ENCODE peak calls at places on chromosomes 4 and X, in eight cellular contexts. Y is neural progenitor cell; C is astrocyte; S is iPS DF 6.9; G is GM23338; Z is lung; O is naive thymus-derived CD4-positive, alpha-beta T cell; M is psoas muscle. L is an unnamed sample. For H3K4me1 and H3K36me3, the result is how much of the 10 kb centered on the place peaks cover.

GRCh38 chr4:123127218-123127617 is 204.8 kb upstream of the NUDT6 start:
- DNase-seq in Y (no peak), C (no peak), S (no peak), G (no peak), Z (no peak), O (no peak), M (no peak), L (no peak)

GRCh38 chr4:183658362-183659028 is 490 bp downstream of the RWDD4 start:
- DNase-seq in Y (peak), C (no peak), S (no peak), G (peak), Z (no peak), O (no peak), M (peak), L (peak)

GRCh38 chr4:176587920-176588319 is 204.8 kb downstream of the VEGFC start:
- DNase-seq in Y (no peak), C (peak), S (no peak), G (no peak), Z (no peak), O (no peak), M (no peak), L (no peak)

GRCh38 chr4:48290146-48290772 is 20.6 kb upstream of the TEC start:
- DNase-seq in Y (peak), C (no peak), S (peak), G (peak), Z (no peak), O (no peak), M (no peak), L (peak)

GRCh38 chrX:72306851-72307645 is 1.3 kb upstream of the CITED1 start:
- DNase-seq in Y (peak), C (peak), S (no peak), G (peak), Z (peak), O (no peak), M (peak), L (peak)

GRCh38 chr4:185839204-185839712 is 27.3 kb upstream of the SORBS2 start:
- DNase-seq in Y (peak), C (peak), S (peak), G (peak), Z (no peak), O (no peak), M (peak), L (peak)

GRCh38 chrX:8191022-8191421 is 20.0 kb upstream of the VCX2 start:
- DNase-seq in Y (no peak), C (no peak), S (no peak), G (no peak), Z (peak), O (no peak), M (no peak), L (no peak)

GRCh38 chr4:137065306-137065705 is 467.0 kb downstream of the PCDH18 start:
- DNase-seq in Y (no peak), C (peak), S (no peak), G (peak), Z (no peak), O (no peak), M (no peak), L (no peak)

GRCh38 chr4:89657931-89658700 is 178.8 kb downstream of the SNCA start:
- DNase-seq in Y (peak), C (peak), S (no peak), G (peak), Z (no peak), O (peak), M (no peak), L (peak)

GRCh38 chr4:116702949-116703348 is 382.4 kb downstream of the TRAM1L1 start:
- DNase-seq in Y (no peak), C (no peak), S (no peak), G (peak), Z (no peak), O (no peak), M (no peak), L (no peak)

GRCh38 chrX:25873196-25873595 is 264.9 kb upstream of the MAGEB18 start:
- DNase-seq in Y (no peak), C (peak), S (no peak), G (no peak), Z (no peak), O (no peak), M (no peak), L (no peak)

GRCh38 chr4:102598759-102599379 is 97.7 kb downstream of the NFKB1 start:
- DNase-seq in Y (no peak), C (peak), S (no peak), G (no peak), Z (no peak), O (no peak), M (no peak), L (no peak)

GRCh38 chr4:23805381-23805780 is 84.5 kb downstream of the PPARGC1A start:
- DNase-seq in Y (no peak), C (peak), S (no peak), G (no peak), Z (no peak), O (no peak), M (no peak), L (no peak)

GRCh38 chr4:119037709-119038463 is 97.7 kb upstream of the MYOZ2 start:
- DNase-seq in Y (no peak), C (no peak), S (no peak), G (no peak), Z (no peak), O (no peak), M (no peak), L (no peak)

GRCh38 chr4:19987746-19988145 is 264.0 kb upstream of the SLIT2 start:
- DNase-seq in Y (no peak), C (peak), S (no peak), G (no peak), Z (no peak), O (no peak), M (no peak), L (no peak)

GRCh38 chrX:72029473-72030411 is 102.0 kb downstream of the RTL5 start:
- DNase-seq in Y (peak), C (peak), S (no peak), G (no peak), Z (peak), O (no peak), M (no peak), L (no peak)

GRCh38 chrX:20333672-20334071 is 67.0 kb upstream of the RPS6KA3 start:
- DNase-seq in Y (no peak), C (no peak), S (no peak), G (no peak), Z (no peak), O (no peak), M (no peak), L (no peak)

GRCh38 chr4:88456757-88457306 is at the start of gene HERC5:
- DNase-seq in Y (peak), C (peak), S (peak), G (peak), Z (peak), O (peak), M (peak), L (peak)

GRCh38 chr4:4575284-4576211 is 33.7 kb upstream of the STX18 start:
- DNase-seq in Y (peak), C (peak), S (peak), G (peak), Z (peak), O (peak), M (peak), L (no peak)

GRCh38 chrX:8254386-8254785 is 83.3 kb upstream of the VCX2 start:
- DNase-seq in Y (no peak), C (peak), S (no peak), G (no peak), Z (no peak), O (no peak), M (no peak), L (no peak)

GRCh38 chrX:13383907-13384306 is 64.1 kb upstream of the ATXN3L start:
- DNase-seq in Y (no peak), C (no peak), S (no peak), G (no peak), Z (no peak), O (no peak), M (no peak), L (no peak)

GRCh38 chrX:36909584-36909983 is 98.6 kb upstream of the FAM47C start:
- DNase-seq in Y (no peak), C (no peak), S (no peak), G (no peak), Z (no peak), O (no peak), M (no peak), L (no peak)

GRCh38 chr4:156413411-156413985 is 459.8 kb upstream of the CTSO start:
- DNase-seq in Y (no peak), C (no peak), S (no peak), G (no peak), Z (no peak), O (no peak), M (no peak), L (peak)

GRCh38 chr4:132180020-132180427 is 969.1 kb upstream of the PCDH10 start:
- DNase-seq in Y (no peak), C (peak), S (no peak), G (no peak), Z (no peak), O (no peak), M (no peak), L (no peak)

GRCh38 chrX:133813991-133814390 is 171.4 kb downstream of the GPC3 start:
- DNase-seq in Y (no peak), C (no peak), S (no peak), G (no peak), Z (no peak), O (no peak), M (no peak), L (no peak)

GRCh38 chr4:40423735-40424134 is 88.6 kb downstream of the CHRNA9 start:
- DNase-seq in Y (no peak), C (peak), S (no peak), G (no peak), Z (no peak), O (no peak), M (no peak), L (no peak)

GRCh38 chrX:154827624-154828408 is 6.6 kb downstream of the SMIM9 start:
- DNase-seq in Y (no peak), C (no peak), S (no peak), G (no peak), Z (no peak), O (no peak), M (no peak), L (no peak)

GRCh38 chr4:99679204-99679603 is 21.6 kb upstream of the C4orf54 start:
- DNase-seq in Y (no peak), C (no peak), S (no peak), G (peak), Z (no peak), O (no peak), M (peak), L (peak)

GRCh38 chr4:110640608-110641007 is 17.7 kb upstream of the PITX2 start:
- DNase-seq in Y (peak), C (no peak), S (no peak), G (no peak), Z (no peak), O (no peak), M (no peak), L (no peak)

GRCh38 chr4:31692407-31692940 is 972.3 kb downstream of the PCDH7 start:
- DNase-seq in Y (no peak), C (no peak), S (no peak), G (no peak), Z (no peak), O (no peak), M (no peak), L (no peak)

GRCh38 chr4:88610771-88611170 is 18.5 kb downstream of the HERC3 start:
- DNase-seq in Y (no peak), C (peak), S (no peak), G (no peak), Z (no peak), O (no peak), M (peak), L (no peak)

GRCh38 chr4:87427518-87427868 is 5.1 kb downstream of the NUDT9 start:
- DNase-seq in Y (no peak), C (no peak), S (no peak), G (no peak), Z (no peak), O (no peak), M (no peak), L (no peak)

GRCh38 chr4:87423313-87424031 is 1.1 kb downstream of the NUDT9 start:
- DNase-seq in Y (no peak), C (no peak), S (no peak), G (no peak), Z (no peak), O (no peak), M (no peak), L (no peak)

GRCh38 chr4:87426865-87427517 is 4.6 kb downstream of the NUDT9 start:
- DNase-seq in Y (no peak), C (no peak), S (no peak), G (no peak), Z (no peak), O (no peak), M (no peak), L (no peak)

GRCh38 chr4:87428979-87429378 is 6.6 kb downstream of the NUDT9 start:
- DNase-seq in Y (no peak), C (no peak), S (no peak), G (no peak), Z (no peak), O (no peak), M (no peak), L (no peak)

DNA sequence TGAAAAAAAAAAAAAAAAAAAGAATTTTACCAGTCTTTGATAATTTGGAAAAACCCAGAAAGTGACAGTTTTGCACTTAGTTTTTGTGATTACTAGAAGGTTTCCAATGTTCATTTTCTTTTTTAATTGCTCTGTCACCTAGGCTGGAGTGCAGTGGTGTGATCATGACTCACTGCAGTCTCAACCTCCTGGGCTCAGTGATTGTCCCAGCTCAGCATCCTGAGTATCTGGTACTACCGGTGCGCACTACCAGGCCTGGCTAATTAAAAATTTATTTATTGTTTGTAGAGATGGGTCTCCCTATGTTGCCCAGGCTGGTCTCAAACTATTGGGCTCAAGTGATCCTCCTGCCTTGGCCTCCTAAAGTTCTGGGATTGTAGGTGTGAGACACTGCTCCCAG is 3.3 kb downstream of the NUDT9 start:
- DNase-seq in Y (no peak), C (no peak), S (no peak), G (no peak), Z (no peak), O (no peak), M (no peak), L (no peak)
- H3K4me1 ChIP-seq in Y (under half), C (under half), S (under half), G (under half), Z (under half), O (under half), M (under half), L (under half)

GRCh38 chr4:2497931-2498330 is 29.0 kb downstream of the RNF4 start:
- DNase-seq in Y (no peak), C (no peak), S (no peak), G (no peak), Z (no peak), O (no peak), M (no peak), L (no peak)
- H3K36me3 ChIP-seq in Y (under half), C (under half), S (under half), G (half or more), Z (under half), O (under half), M (half or more), L (half or more)

GRCh38 chr4:10104211-10104990 is 12.2 kb downstream of the WDR1 start:
- DNase-seq in Y (peak), C (no peak), S (no peak), G (no peak), Z (no peak), O (no peak), M (no peak), L (peak)
- H3K4me1 ChIP-seq in Y (half or more), C (half or more), S (under half), G (under half), Z (half or more), O (half or more), M (half or more), L (under half)

GRCh38 chr4:6932918-6933317 is 23.3 kb downstream of the TBC1D14 start:
- DNase-seq in Y (no peak), C (no peak), S (no peak), G (no peak), Z (no peak), O (no peak), M (no peak), L (no peak)
- H3K36me3 ChIP-seq in Y (under half), C (under half), S (under half), G (under half), Z (under half), O (under half), M (under half), L (under half)

DNA sequence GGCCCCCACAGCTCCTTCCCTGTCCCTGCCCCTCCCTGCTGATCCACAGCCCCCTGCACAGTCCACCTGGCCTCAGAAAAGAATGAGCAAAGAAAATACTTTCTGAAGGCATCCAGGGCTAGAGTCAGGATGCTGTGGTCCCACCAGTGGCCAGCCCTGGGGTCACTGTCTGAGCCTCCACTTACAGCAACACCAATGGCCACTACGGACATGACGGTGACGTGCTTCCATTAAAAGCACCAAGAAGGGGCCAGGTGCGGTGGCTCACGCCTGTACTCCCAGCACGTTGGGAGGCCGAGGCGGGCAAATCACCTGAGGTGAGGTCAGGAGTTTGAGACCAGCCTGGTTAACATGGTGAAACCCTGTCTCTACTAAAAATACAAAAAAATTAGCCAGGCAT is 4.0 kb downstream of the JAKMIP1 start:
- DNase-seq in Y (no peak), C (no peak), S (no peak), G (no peak), Z (no peak), O (no peak), M (no peak), L (no peak)
- H3K4me1 ChIP-seq in Y (under half), C (under half), S (under half), G (under half), Z (under half), O (under half), M (under half), L (under half)

GRCh38 chr4:25474690-25475089 is 97.6 kb downstream of the ANAPC4 start:
- DNase-seq in Y (no peak), C (no peak), S (no peak), G (no peak), Z (no peak), O (no peak), M (no peak), L (no peak)

GRCh38 chr4:25481648-25482047 is 104.6 kb downstream of the ANAPC4 start:
- DNase-seq in Y (peak), C (no peak), S (peak), G (peak), Z (no peak), O (no peak), M (no peak), L (no peak)

GRCh38 chr4:25477251-25477650 is 100.2 kb downstream of the ANAPC4 start:
- DNase-seq in Y (no peak), C (no peak), S (no peak), G (no peak), Z (no peak), O (no peak), M (no peak), L (no peak)
- H3K36me3 ChIP-seq in Y (under half), C (under half), S (under half), G (under half), Z (under half), O (under half), M (under half), L (under half)

GRCh38 chr4:1206299-1207156 is 34.1 kb upstream of the SPON2 start:
- DNase-seq in Y (no peak), C (no peak), S (no peak), G (no peak), Z (no peak), O (no peak), M (peak), L (peak)
- H3K4me1 ChIP-seq in Y (under half), C (under half), S (under half), G (under half), Z (under half), O (under half), M (under half), L (under half)